ENCODE peak calls at places on chromosomes 4 and X, in seven cellular contexts. One of them, this sample, is unnamed.

GRCh38 chr4:92359481-92359880 is 55.7 kb downstream of the GRID2 start:
- DNase-seq in PC-3: no peak
- DNase-seq in left lung: no peak
- DNase-seq in neural progenitor cell: no peak
- DNase-seq in cardiac fibroblast: no peak
- DNase-seq in ovary: no peak
- DNase-seq in Peyer's patch: no peak
- DNase-seq in this sample: no peak

GRCh38 chrX:57177070-57177469 is 39.9 kb upstream of the SPIN2A start:
- DNase-seq in Peyer's patch: no peak
- DNase-seq in left lung: no peak
- DNase-seq in PC-3: no peak
- DNase-seq in neural progenitor cell: no peak
- DNase-seq in cardiac fibroblast: no peak
- DNase-seq in ovary: no peak
- DNase-seq in this sample: no peak

GRCh38 chr4:78939667-78940008 is 400 bp upstream of the PAQR3 start:
- DNase-seq in cardiac fibroblast: no peak
- DNase-seq in left lung: no peak
- DNase-seq in neural progenitor cell: peak; percentile 21
- DNase-seq in PC-3: no peak
- DNase-seq in Peyer's patch: no peak
- DNase-seq in ovary: no peak
- DNase-seq in this sample: no peak

GRCh38 chr4:17726911-17727310 is 54.5 kb downstream of the FAM184B start:
- DNase-seq in neural progenitor cell: no peak
- DNase-seq in ovary: no peak
- DNase-seq in PC-3: peak; percentile 52
- DNase-seq in cardiac fibroblast: no peak
- DNase-seq in Peyer's patch: no peak
- DNase-seq in left lung: no peak
- DNase-seq in this sample: no peak

GRCh38 chr4:85534120-85534519 is 59.2 kb downstream of the ARHGAP24 start:
- DNase-seq in Peyer's patch: no peak
- DNase-seq in left lung: no peak
- DNase-seq in ovary: no peak
- DNase-seq in neural progenitor cell: no peak
- DNase-seq in cardiac fibroblast: no peak
- DNase-seq in PC-3: no peak
- DNase-seq in this sample: no peak

GRCh38 chrX:120380699-120381098 is 18.8 kb downstream of the ATP1B4 start:
- DNase-seq in PC-3: peak; percentile 41
- DNase-seq in Peyer's patch: peak; percentile 30
- DNase-seq in cardiac fibroblast: peak; percentile 2
- DNase-seq in ovary: no peak
- DNase-seq in left lung: no peak
- DNase-seq in neural progenitor cell: peak; percentile 34
- DNase-seq in this sample: peak; percentile 26

GRCh38 chr4:150283689-150284088 is 205.4 kb downstream of the DCLK2 start:
- DNase-seq in PC-3: peak; percentile 15
- DNase-seq in cardiac fibroblast: peak; percentile 89
- DNase-seq in ovary: no peak
- DNase-seq in left lung: no peak
- DNase-seq in Peyer's patch: no peak
- DNase-seq in neural progenitor cell: no peak
- DNase-seq in this sample: no peak

GRCh38 chrX:20315140-20315539 is 48.4 kb upstream of the RPS6KA3 start:
- DNase-seq in neural progenitor cell: no peak
- DNase-seq in Peyer's patch: no peak
- DNase-seq in cardiac fibroblast: no peak
- DNase-seq in left lung: no peak
- DNase-seq in PC-3: no peak
- DNase-seq in ovary: no peak
- DNase-seq in this sample: no peak

GRCh38 chr4:81522711-81523110 is 51.0 kb upstream of the RASGEF1B start:
- DNase-seq in PC-3: no peak
- DNase-seq in left lung: no peak
- DNase-seq in ovary: no peak
- DNase-seq in Peyer's patch: no peak
- DNase-seq in neural progenitor cell: no peak
- DNase-seq in cardiac fibroblast: no peak
- DNase-seq in this sample: no peak

GRCh38 chrX:53171356-53171755 is 53.7 kb downstream of the KDM5C start:
- DNase-seq in Peyer's patch: no peak
- DNase-seq in ovary: no peak
- DNase-seq in cardiac fibroblast: no peak
- DNase-seq in neural progenitor cell: no peak
- DNase-seq in PC-3: no peak
- DNase-seq in left lung: no peak
- DNase-seq in this sample: no peak
- TF ChIP-seq CTCF in Peyer's patch: no peak
- TF ChIP-seq CTCF in ovary: no peak
- TF ChIP-seq CTCF in cardiac fibroblast: no peak
- TF ChIP-seq CTCF in neural progenitor cell: peak; percentile 6
- TF ChIP-seq CTCF in PC-3: no peak
- TF ChIP-seq CTCF in left lung: no peak
- TF ChIP-seq CTCF in this sample: no peak

GRCh38 chr4:6269651-6270511 is at the start of gene WFS1:
- DNase-seq in neural progenitor cell: peak; percentile 99
- DNase-seq in cardiac fibroblast: peak; percentile 99
- DNase-seq in Peyer's patch: peak; percentile 97
- DNase-seq in left lung: peak; percentile 97
- DNase-seq in ovary: peak; percentile 100
- DNase-seq in PC-3: peak; percentile 96
- DNase-seq in this sample: peak; percentile 94

GRCh38 chr4:6268650-6269399 is 825 bp upstream of the WFS1 start:
- DNase-seq in ovary: peak; percentile 48
- DNase-seq in neural progenitor cell: no peak
- DNase-seq in PC-3: no peak
- DNase-seq in Peyer's patch: no peak
- DNase-seq in cardiac fibroblast: no peak
- DNase-seq in left lung: no peak
- DNase-seq in this sample: no peak

GRCh38 chr4:6267573-6267972 is 2.1 kb upstream of the WFS1 start:
- DNase-seq in neural progenitor cell: no peak
- DNase-seq in cardiac fibroblast: no peak
- DNase-seq in left lung: no peak
- DNase-seq in PC-3: no peak
- DNase-seq in ovary: no peak
- DNase-seq in Peyer's patch: no peak
- DNase-seq in this sample: no peak

GRCh38 chr4:6270691-6271121 is 1.1 kb downstream of the WFS1 start:
- DNase-seq in left lung: no peak
- DNase-seq in Peyer's patch: no peak
- DNase-seq in cardiac fibroblast: peak; percentile 37
- DNase-seq in neural progenitor cell: no peak
- DNase-seq in ovary: peak; percentile 63
- DNase-seq in PC-3: peak; percentile 22
- DNase-seq in this sample: no peak

DNA sequence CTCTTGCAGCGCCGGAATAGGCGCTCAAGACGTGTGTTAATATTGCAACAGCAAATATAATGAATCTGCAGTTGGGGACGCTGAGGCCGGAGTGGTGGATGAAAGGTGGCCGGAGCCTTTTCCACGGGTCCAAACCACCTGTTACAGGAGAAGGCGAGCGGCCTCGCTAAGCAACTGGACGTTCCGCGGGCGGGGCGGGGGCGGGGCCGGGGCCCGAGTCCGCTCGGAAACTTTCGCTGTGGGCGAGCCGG is 325 bp upstream of the WFS1 start:
- DNase-seq in neural progenitor cell: no peak
- DNase-seq in left lung: no peak
- DNase-seq in Peyer's patch: no peak
- DNase-seq in cardiac fibroblast: no peak
- DNase-seq in ovary: no peak
- DNase-seq in PC-3: no peak
- DNase-seq in this sample: no peak
- H3K4me3 ChIP-seq in neural progenitor cell: peak overlapping the region; percentile 34
- H3K4me3 ChIP-seq in left lung: peak overlapping the region; percentile 66
- H3K4me3 ChIP-seq in Peyer's patch: peak overlapping the region; percentile 91
- H3K4me3 ChIP-seq in cardiac fibroblast: peak overlapping the region; percentile 26
- H3K4me3 ChIP-seq in ovary: peak overlapping the region; percentile 18
- H3K4me3 ChIP-seq in PC-3: peak overlapping the region; percentile 57
- H3K4me3 ChIP-seq in this sample: peak overlapping the region; percentile 30

DNA sequence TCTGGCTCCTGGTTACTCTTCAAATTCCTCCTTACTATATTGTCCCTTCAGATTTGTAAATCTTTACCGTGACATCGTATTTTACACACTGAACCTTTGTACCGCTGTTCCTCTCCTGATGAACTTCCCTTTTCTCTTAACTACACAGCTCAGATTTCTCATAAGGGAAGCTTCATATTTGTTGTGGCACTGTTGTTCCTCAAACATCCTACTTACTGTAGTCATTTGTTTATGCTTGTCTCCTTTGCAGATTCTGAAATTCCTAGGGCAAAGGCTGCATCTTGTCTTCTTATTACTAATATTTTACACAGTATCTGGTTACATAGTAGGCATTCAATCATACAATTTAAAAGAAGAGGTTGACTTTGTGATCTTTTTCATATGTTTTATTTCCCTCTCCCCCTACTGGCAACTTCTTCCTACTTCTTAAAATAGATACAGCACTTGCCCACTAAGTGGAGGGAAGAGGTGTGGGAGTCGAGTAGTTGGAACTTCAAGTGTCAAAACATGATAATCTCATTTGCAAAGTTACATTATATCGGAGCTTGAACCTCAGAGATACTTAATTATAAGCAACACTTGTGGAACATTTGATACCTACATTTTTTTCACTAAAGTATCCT is 50.0 kb downstream of the TET2 start:
- DNase-seq in PC-3: peak; percentile 56
- DNase-seq in neural progenitor cell: no peak
- DNase-seq in cardiac fibroblast: peak; percentile 15
- DNase-seq in left lung: no peak
- DNase-seq in ovary: no peak
- DNase-seq in Peyer's patch: no peak
- DNase-seq in this sample: no peak
- TF ChIP-seq CTCF in PC-3: peak; percentile 52
- TF ChIP-seq CTCF in neural progenitor cell: peak; percentile 32
- TF ChIP-seq CTCF in cardiac fibroblast: peak; percentile 40
- TF ChIP-seq CTCF in left lung: no peak
- TF ChIP-seq CTCF in ovary: no peak
- TF ChIP-seq CTCF in Peyer's patch: peak; percentile 22
- TF ChIP-seq CTCF in this sample: no peak

GRCh38 chrX:11363069-11363594 is 69.9 kb downstream of the AMELX start:
- DNase-seq in ovary: no peak
- DNase-seq in Peyer's patch: peak; percentile 45
- DNase-seq in left lung: no peak
- DNase-seq in neural progenitor cell: no peak
- DNase-seq in cardiac fibroblast: no peak
- DNase-seq in PC-3: no peak
- DNase-seq in this sample: no peak
- H3K4me3 ChIP-seq in ovary: no peak overlapping the region
- H3K4me3 ChIP-seq in Peyer's patch: no peak overlapping the region
- H3K4me3 ChIP-seq in left lung: no peak overlapping the region
- H3K4me3 ChIP-seq in neural progenitor cell: no peak overlapping the region
- H3K4me3 ChIP-seq in cardiac fibroblast: no peak overlapping the region
- H3K4me3 ChIP-seq in PC-3: no peak overlapping the region
- H3K4me3 ChIP-seq in this sample: no peak overlapping the region

GRCh38 chr4:186749611-186750281 is 26.1 kb upstream of the FAT1 start:
- DNase-seq in ovary: no peak
- DNase-seq in left lung: no peak
- DNase-seq in Peyer's patch: no peak
- DNase-seq in neural progenitor cell: no peak
- DNase-seq in cardiac fibroblast: no peak
- DNase-seq in PC-3: no peak
- DNase-seq in this sample: no peak
- TF ChIP-seq CTCF in ovary: no peak
- TF ChIP-seq CTCF in left lung: no peak
- TF ChIP-seq CTCF in Peyer's patch: no peak
- TF ChIP-seq CTCF in neural progenitor cell: no peak
- TF ChIP-seq CTCF in cardiac fibroblast: no peak
- TF ChIP-seq CTCF in PC-3: no peak
- TF ChIP-seq CTCF in this sample: no peak

GRCh38 chr4:45349859-45350258 is 623.5 kb upstream of the GNPDA2 start:
- DNase-seq in ovary: no peak
- DNase-seq in neural progenitor cell: no peak
- DNase-seq in cardiac fibroblast: no peak
- DNase-seq in left lung: no peak
- DNase-seq in Peyer's patch: no peak
- DNase-seq in PC-3: no peak
- DNase-seq in this sample: no peak
- H3K4me3 ChIP-seq in ovary: no peak overlapping the region
- H3K4me3 ChIP-seq in neural progenitor cell: no peak overlapping the region
- H3K4me3 ChIP-seq in cardiac fibroblast: no peak overlapping the region
- H3K4me3 ChIP-seq in left lung: no peak overlapping the region
- H3K4me3 ChIP-seq in Peyer's patch: no peak overlapping the region
- H3K4me3 ChIP-seq in PC-3: peak overlapping the region; percentile 48
- H3K4me3 ChIP-seq in this sample: no peak overlapping the region

GRCh38 chrX:134181261-134181660 is 55.7 kb upstream of the CCDC160 start:
- DNase-seq in left lung: no peak
- DNase-seq in Peyer's patch: no peak
- DNase-seq in neural progenitor cell: peak; percentile 67
- DNase-seq in ovary: no peak
- DNase-seq in PC-3: no peak
- DNase-seq in cardiac fibroblast: no peak
- DNase-seq in this sample: no peak

GRCh38 chrX:134177527-134177926 is 59.5 kb upstream of the CCDC160 start:
- DNase-seq in neural progenitor cell: peak; percentile 43
- DNase-seq in Peyer's patch: no peak
- DNase-seq in ovary: no peak
- DNase-seq in PC-3: no peak
- DNase-seq in left lung: no peak
- DNase-seq in cardiac fibroblast: no peak
- DNase-seq in this sample: no peak

GRCh38 chrX:134183665-134184064 is 53.3 kb upstream of the CCDC160 start:
- DNase-seq in cardiac fibroblast: no peak
- DNase-seq in neural progenitor cell: peak; percentile 8
- DNase-seq in PC-3: no peak
- DNase-seq in ovary: no peak
- DNase-seq in Peyer's patch: no peak
- DNase-seq in left lung: no peak
- DNase-seq in this sample: no peak

GRCh38 chrX:134184936-134185335 is 52.0 kb upstream of the CCDC160 start:
- DNase-seq in neural progenitor cell: no peak
- DNase-seq in Peyer's patch: no peak
- DNase-seq in PC-3: no peak
- DNase-seq in ovary: no peak
- DNase-seq in left lung: no peak
- DNase-seq in cardiac fibroblast: no peak
- DNase-seq in this sample: no peak

GRCh38 chrX:134180566-134180965 is 56.4 kb upstream of the CCDC160 start:
- DNase-seq in Peyer's patch: no peak
- DNase-seq in ovary: no peak
- DNase-seq in PC-3: no peak
- DNase-seq in neural progenitor cell: peak; percentile 29
- DNase-seq in cardiac fibroblast: no peak
- DNase-seq in left lung: no peak
- DNase-seq in this sample: no peak
- TF ChIP-seq CTCF in Peyer's patch: no peak
- TF ChIP-seq CTCF in ovary: no peak
- TF ChIP-seq CTCF in PC-3: no peak
- TF ChIP-seq CTCF in neural progenitor cell: no peak
- TF ChIP-seq CTCF in cardiac fibroblast: no peak
- TF ChIP-seq CTCF in left lung: no peak
- TF ChIP-seq CTCF in this sample: no peak

DNA sequence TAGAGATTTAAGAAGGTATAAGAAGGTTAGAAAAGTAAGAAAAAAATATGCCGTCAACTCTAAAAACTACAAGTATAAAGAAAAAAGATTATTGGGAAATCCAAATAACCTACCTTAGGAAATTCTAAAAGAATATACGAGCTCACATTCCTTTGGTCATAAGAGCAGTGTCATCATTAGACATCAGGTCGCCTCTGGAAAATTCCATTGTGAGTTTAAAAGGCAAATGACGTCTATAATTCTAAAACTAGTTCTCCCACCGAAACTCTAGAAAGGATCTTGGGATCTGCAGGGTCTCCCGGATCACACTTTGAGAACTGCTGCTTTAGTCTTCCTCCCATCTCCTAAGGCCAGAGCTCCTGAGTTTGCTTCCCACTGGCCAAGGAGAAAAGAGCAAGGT is 518 bp upstream of the SAT1 start:
- DNase-seq in PC-3: peak; percentile 48
- DNase-seq in neural progenitor cell: no peak
- DNase-seq in cardiac fibroblast: no peak
- DNase-seq in Peyer's patch: no peak
- DNase-seq in ovary: no peak
- DNase-seq in left lung: no peak
- DNase-seq in this sample: no peak
- H3K4me3 ChIP-seq in PC-3: peak overlapping the region; percentile 62
- H3K4me3 ChIP-seq in neural progenitor cell: peak overlapping the region; percentile 86
- H3K4me3 ChIP-seq in cardiac fibroblast: peak overlapping the region; percentile 37
- H3K4me3 ChIP-seq in Peyer's patch: no peak overlapping the region
- H3K4me3 ChIP-seq in ovary: no peak overlapping the region
- H3K4me3 ChIP-seq in left lung: peak overlapping the region; percentile 59
- H3K4me3 ChIP-seq in this sample: peak overlapping the region; percentile 28